ENCODE peak calls at places on chromosomes 13 and 19, in five cellular contexts. U is astrocyte of the spinal cord, G is HFF-Myc, L is mammary epithelial cell, Y is IMR-90. A is an unnamed sample.

GRCh38 chr19:3163230-3163886 is 15.2 kb upstream of the S1PR4 start:
- DNase-seq in U (peak), G (no peak), L (peak), Y (peak), A (peak)

GRCh38 chr19:525029-525428 is 6.5 kb upstream of the CDC34 start:
- DNase-seq in U (no peak), G (no peak), L (no peak), Y (no peak), A (no peak)

GRCh38 chr13:107450931-107451330 is 764.4 kb downstream of the LIG4 start:
- DNase-seq in U (peak), G (no peak), L (no peak), Y (peak), A (no peak)

GRCh38 chr13:82654851-82655517 is 1227.3 kb downstream of the SLITRK1 start:
- DNase-seq in U (peak), G (no peak), L (peak), Y (peak), A (peak)

GRCh38 chr19:33849551-33850147 is 53.0 kb downstream of the KCTD15 start:
- DNase-seq in U (no peak), G (no peak), L (no peak), Y (no peak), A (no peak)

GRCh38 chr19:40387151-40387550 is 2.8 kb downstream of the HIPK4 start:
- DNase-seq in U (no peak), G (no peak), L (no peak), Y (no peak), A (no peak)

GRCh38 chr19:40742477-40742876 is 7.8 kb downstream of the ACTMAP start:
- DNase-seq in U (no peak), G (no peak), L (no peak), Y (no peak), A (no peak)

GRCh38 chr19:18457478-18458331 is 19.8 kb upstream of the ISYNA1 start:
- DNase-seq in U (no peak), G (no peak), L (no peak), Y (no peak), A (no peak)

GRCh38 chr19:54297759-54298305 is 15.1 kb downstream of the LILRA5 start:
- DNase-seq in U (no peak), G (no peak), L (no peak), Y (no peak), A (no peak)

GRCh38 chr19:47848871-47849473 is 10.1 kb upstream of the TPRX2 start:
- DNase-seq in U (no peak), G (no peak), L (no peak), Y (no peak), A (no peak)
- TF ChIP-seq CTCF in U (peak), G (peak), L (peak), Y (peak), A (peak)

GRCh38 chr19:1779604-1779973 is 26.3 kb downstream of the ONECUT3 start:
- DNase-seq in U (no peak), G (no peak), L (no peak), Y (no peak), A (no peak)
- TF ChIP-seq CTCF in U (no peak), G (no peak), L (no peak), Y (no peak), A (no peak)

DNA sequence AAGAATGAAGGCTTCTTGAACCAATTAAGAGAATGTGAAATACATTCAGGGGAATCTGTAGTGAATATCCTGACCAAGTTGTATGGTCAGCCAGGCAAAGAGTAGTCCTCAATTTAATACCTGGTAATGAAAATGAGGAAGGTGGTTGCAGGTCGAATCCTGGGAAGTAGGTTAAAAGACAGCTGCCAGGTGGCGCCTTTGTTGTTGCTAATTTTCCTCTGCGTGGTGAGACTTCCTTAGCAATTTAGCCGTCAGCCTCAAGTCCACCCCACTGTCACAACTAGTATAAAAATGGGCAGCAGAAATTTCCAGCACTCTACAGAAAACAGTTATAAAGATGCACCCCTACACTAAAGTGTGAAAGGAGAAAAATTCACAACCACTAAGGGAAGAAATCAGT is 235.7 kb downstream of the NHLRC3 start:
- DNase-seq in U (peak), G (no peak), L (no peak), Y (no peak), A (no peak)
- TF ChIP-seq CTCF in U (peak), G (no peak), L (peak), Y (peak), A (peak)

GRCh38 chr19:35216833-35217707 is 11.5 kb downstream of the FAM187B start:
- DNase-seq in U (no peak), G (no peak), L (peak), Y (no peak), A (no peak)
- TF ChIP-seq CTCF in U (no peak), G (no peak), L (peak), Y (no peak), A (no peak)

GRCh38 chr19:23817519-23817918 is 58.8 kb upstream of the ZNF681 start:
- DNase-seq in U (no peak), G (no peak), L (peak), Y (peak), A (peak)
- TF ChIP-seq CTCF in U (peak), G (peak), L (peak), Y (no peak), A (peak)

GRCh38 chr13:113562085-113562749 is 22.3 kb upstream of the TFDP1 start:
- DNase-seq in U (peak), G (peak), L (peak), Y (peak), A (peak)
- TF ChIP-seq CTCF in U (peak), G (peak), L (peak), Y (peak), A (peak)

GRCh38 chr19:46624958-46625661 is at the start of gene PTGIR:
- DNase-seq in U (peak), G (peak), L (no peak), Y (peak), A (peak)
- TF ChIP-seq CTCF in U (no peak), G (peak), L (no peak), Y (no peak), A (peak)

DNA sequence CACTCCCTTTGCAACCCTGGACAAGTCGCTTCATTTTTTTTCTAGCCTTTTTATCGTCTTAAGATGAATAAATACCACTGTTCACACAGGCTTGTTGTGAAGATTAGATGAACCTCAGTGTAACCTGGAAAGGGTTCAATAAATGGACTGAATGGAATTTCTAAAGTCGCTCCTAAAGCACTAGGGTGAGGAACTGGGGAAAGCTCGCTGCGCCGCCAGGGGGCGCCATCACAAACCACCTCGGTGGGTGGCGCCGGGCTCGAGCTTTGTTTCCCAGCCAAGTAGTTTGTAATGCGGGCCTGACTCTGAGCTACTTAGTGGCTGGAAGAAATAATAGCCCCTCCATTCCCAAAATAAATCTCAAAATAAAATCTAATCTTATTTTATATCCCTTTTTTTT is 2.2 kb upstream of the CEACAM6 start:
- DNase-seq in U (no peak), G (no peak), L (peak), Y (no peak), A (peak)
- TF ChIP-seq CTCF in U (peak), G (peak), L (peak), Y (peak), A (peak)